ENCODE peak calls at places on chromosomes 2 and 18, in eight cellular contexts. L is neural progenitor cell, I is heart left ventricle, E is left ventricle myocardium inferior, N is OCI-LY7, P is Peyer's patch, O is stomach, X is GM12878. K is an unnamed sample.

GRCh38 chr2:69946351-69947077 is 14.9 kb downstream of the ASPRV1 start:
- DNase-seq in L (no peak), I (no peak), E (no peak), N (peak; percentile 44), P (no peak), O (peak; percentile 38), X (peak; percentile 30), K (peak; percentile 26)

GRCh38 chr18:57803119-57803969 is at the start of gene ATP8B1:
- DNase-seq in L (peak; percentile 79), I (peak; percentile 86), E (peak; percentile 82), N (no peak), P (peak; percentile 93), O (peak; percentile 98), X (no peak), K (peak; percentile 23)

GRCh38 chr18:35635171-35635570 is 53.6 kb downstream of the GALNT1 start:
- DNase-seq in L (no peak), I (no peak), E (no peak), N (no peak), P (no peak), O (no peak), X (no peak), K (no peak)

GRCh38 chr2:168244318-168244717 is 3.1 kb downstream of the STK39 start:
- DNase-seq in L (no peak), I (no peak), E (peak; percentile 21), N (peak; percentile 61), P (peak; percentile 68), O (peak; percentile 52), X (no peak), K (no peak)

GRCh38 chr2:206647985-206648384 is 5.7 kb downstream of the FAM237A start:
- DNase-seq in L (no peak), I (no peak), E (no peak), N (no peak), P (no peak), O (no peak), X (no peak), K (no peak)

GRCh38 chr18:7607535-7608173 is 40.5 kb downstream of the PTPRM start:
- DNase-seq in L (no peak), I (peak; percentile 50), E (peak; percentile 41), N (no peak), P (no peak), O (no peak), X (no peak), K (no peak)

GRCh38 chr18:32769242-32770180 is 3.3 kb downstream of the KLHL14 start:
- DNase-seq in L (peak; percentile 67), I (no peak), E (no peak), N (peak; percentile 42), P (peak; percentile 60), O (no peak), X (no peak), K (peak; percentile 38)

GRCh38 chr2:67626076-67626475 is 228.9 kb downstream of the ETAA1 start:
- DNase-seq in L (no peak), I (no peak), E (no peak), N (no peak), P (no peak), O (no peak), X (no peak), K (no peak)

GRCh38 chr2:73176205-73176880 is 26.0 kb upstream of the NOTO start:
- DNase-seq in L (peak; percentile 58), I (no peak), E (peak; percentile 23), N (no peak), P (no peak), O (peak; percentile 36), X (no peak), K (no peak)

GRCh38 chr2:105857076-105857740 is 112.5 kb downstream of the NCK2 start:
- DNase-seq in L (no peak), I (no peak), E (no peak), N (no peak), P (no peak), O (no peak), X (no peak), K (no peak)

GRCh38 chr2:48560546-48561209 is 30.7 kb downstream of the STON1 start:
- DNase-seq in L (peak; percentile 36), I (no peak), E (no peak), N (no peak), P (no peak), O (no peak), X (no peak), K (no peak)

GRCh38 chr2:11292464-11293255 is 51.8 kb downstream of the ROCK2 start:
- DNase-seq in L (peak; percentile 10), I (peak; percentile 15), E (no peak), N (no peak), P (no peak), O (no peak), X (no peak), K (no peak)

GRCh38 chr2:74502720-74503505 is 3.5 kb upstream of the LBX2 start:
- DNase-seq in L (peak; percentile 54), I (peak; percentile 85), E (peak; percentile 87), N (no peak), P (peak; percentile 93), O (peak; percentile 87), X (no peak), K (peak; percentile 83)
- TF ChIP-seq CTCF in L (peak; percentile 40), I (no peak), E (peak; percentile 35), N (peak; percentile 41), P (no peak), O (no peak), X (peak; percentile 59), K (peak; percentile 69)

GRCh38 chr2:241653210-241653750 is 15.8 kb downstream of the ATG4B start:
- DNase-seq in L (no peak), I (no peak), E (no peak), N (no peak), P (no peak), O (no peak), X (no peak), K (no peak)

GRCh38 chr2:241657851-241658254 is 20.4 kb downstream of the ATG4B start:
- DNase-seq in L (no peak), I (no peak), E (no peak), N (no peak), P (no peak), O (no peak), X (no peak), K (no peak)

GRCh38 chr2:241656190-241656741 is 18.8 kb downstream of the ATG4B start:
- DNase-seq in L (no peak), I (no peak), E (peak; percentile 41), N (no peak), P (no peak), O (no peak), X (no peak), K (no peak)

GRCh38 chr2:241654551-241654950 is 17.1 kb downstream of the ATG4B start:
- DNase-seq in L (no peak), I (no peak), E (no peak), N (no peak), P (no peak), O (no peak), X (no peak), K (no peak)

DNA sequence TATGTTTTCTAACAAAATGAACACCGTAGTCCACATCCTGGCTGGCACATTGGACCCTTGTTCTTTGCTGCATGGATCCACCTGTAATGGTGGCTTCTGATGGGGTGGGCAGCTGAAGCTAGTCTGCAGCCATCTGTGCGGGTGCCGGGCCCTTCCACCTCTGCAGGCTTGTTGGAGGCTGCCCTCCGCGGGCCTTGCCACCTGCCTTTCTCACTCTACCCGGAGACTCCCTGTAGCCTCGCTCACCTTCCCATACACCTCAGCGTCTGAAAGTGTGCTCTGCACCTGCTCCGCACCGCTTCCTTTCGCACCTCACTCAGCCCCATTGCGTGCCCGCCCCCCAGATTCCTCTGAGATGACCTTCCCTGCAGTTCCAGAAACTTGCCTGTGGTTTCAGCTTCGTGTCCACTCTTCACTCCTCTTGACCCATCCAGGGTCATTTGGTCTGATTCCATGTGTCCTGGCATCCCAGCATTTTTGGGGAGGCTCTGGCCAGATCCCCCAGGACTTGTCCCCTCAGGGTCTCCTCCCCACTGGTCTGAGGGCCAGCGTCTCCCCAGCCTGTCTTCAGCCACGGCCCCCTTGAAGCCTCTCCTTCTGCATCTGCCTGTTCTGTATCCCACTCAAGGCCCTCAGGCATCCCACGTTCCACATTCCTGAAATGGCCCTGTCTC is 18.2 kb downstream of the ATG4B start:
- DNase-seq in L (no peak), I (no peak), E (no peak), N (no peak), P (no peak), O (no peak), X (no peak), K (no peak)
- H3K36me3 ChIP-seq in L (no peaks in the 10 kb centered on the region), I (peaks cover 86% of the 10 kb centered on the region), E (peaks cover 88% of the 10 kb centered on the region), N (peaks cover 87% of the 10 kb centered on the region), P (no peaks in the 10 kb centered on the region), O (peaks cover 99% of the 10 kb centered on the region), X (peaks cover 42% of the 10 kb centered on the region), K (peaks cover 41% of the 10 kb centered on the region)

GRCh38 chr18:64115906-64116305 is 33.0 kb downstream of the LINC00305 start:
- DNase-seq in L (no peak), I (no peak), E (no peak), N (no peak), P (no peak), O (no peak), X (no peak), K (no peak)

GRCh38 chr18:64116806-64117205 is 32.1 kb downstream of the LINC00305 start:
- DNase-seq in L (peak; percentile 26), I (no peak), E (no peak), N (no peak), P (no peak), O (no peak), X (no peak), K (no peak)

GRCh38 chr18:64119916-64120315 is 29.0 kb downstream of the LINC00305 start:
- DNase-seq in L (no peak), I (no peak), E (no peak), N (peak; percentile 3), P (no peak), O (no peak), X (no peak), K (no peak)
- TF ChIP-seq CTCF in L (peak; percentile 19), I (peak; percentile 22), E (no peak), N (peak; percentile 54), P (no peak), O (no peak), X (no peak), K (peak; percentile 27)

GRCh38 chr2:117828870-117829269 is 14.4 kb downstream of the DDX18 start:
- DNase-seq in L (no peak), I (no peak), E (no peak), N (no peak), P (no peak), O (no peak), X (no peak), K (no peak)

GRCh38 chr2:117833911-117834310 is 19.4 kb downstream of the DDX18 start:
- DNase-seq in L (no peak), I (no peak), E (no peak), N (no peak), P (no peak), O (no peak), X (no peak), K (no peak)

GRCh38 chr2:117832905-117833613 is 18.6 kb downstream of the DDX18 start:
- DNase-seq in L (peak; percentile 63), I (no peak), E (no peak), N (no peak), P (no peak), O (no peak), X (no peak), K (no peak)

GRCh38 chr2:117834992-117835391 is 20.5 kb downstream of the DDX18 start:
- DNase-seq in L (no peak), I (no peak), E (no peak), N (no peak), P (no peak), O (no peak), X (no peak), K (no peak)

DNA sequence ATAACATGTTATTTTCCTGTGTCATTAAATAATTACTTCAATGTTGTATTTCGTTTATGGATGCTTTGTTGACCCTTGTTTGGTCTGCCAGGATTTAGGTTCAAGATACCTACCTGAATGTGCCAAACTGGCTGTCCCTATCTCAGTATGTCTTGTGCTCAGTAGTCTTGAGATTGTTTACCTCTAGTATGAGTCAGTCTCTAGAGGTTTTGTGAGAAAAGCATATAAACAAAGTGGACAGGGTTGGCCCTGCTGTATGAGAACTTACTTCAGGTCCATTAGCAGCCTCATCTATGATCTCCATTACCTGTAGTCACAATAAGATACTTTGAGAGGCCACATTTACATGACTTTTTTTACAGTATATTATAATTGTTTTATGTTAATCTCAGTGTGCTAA is 17.8 kb downstream of the DDX18 start:
- DNase-seq in L (no peak), I (no peak), E (no peak), N (no peak), P (no peak), O (no peak), X (no peak), K (no peak)
- H3K36me3 ChIP-seq in L (peaks cover 10% of the 10 kb centered on the region), I (peaks cover 71% of the 10 kb centered on the region), E (peaks cover 65% of the 10 kb centered on the region), N (peaks cover 82% of the 10 kb centered on the region), P (no peaks in the 10 kb centered on the region), O (peaks cover 70% of the 10 kb centered on the region), X (no peaks in the 10 kb centered on the region), K (peaks cover 15% of the 10 kb centered on the region)

K was measured in GM06990.